ENCODE peak calls at places on chromosomes 4 and X, in eight cellular contexts. K is hypothalamus, Y is LoVo, T is HEK293T, N is lower leg skin, Z is fibroblast of lung, V is dermis blood vessel endothelial cell, Q is HT1080. A is an unnamed sample.

GRCh38 chrX:51955200-51955599 is 61.8 kb downstream of the MAGED1 start:
- DNase-seq in K (no peak), Y (no peak), T (no peak), N (no peak), Z (no peak), V (no peak), Q (peak), A (no peak)

GRCh38 chr4:19216495-19216894 is 1035.2 kb upstream of the SLIT2 start:
- DNase-seq in K (no peak), Y (no peak), T (no peak), N (no peak), Z (no peak), V (no peak), Q (no peak), A (no peak)

GRCh38 chr4:174254613-174255012 is 28.9 kb downstream of the FBXO8 start:
- DNase-seq in K (no peak), Y (no peak), T (no peak), N (no peak), Z (no peak), V (no peak), Q (no peak), A (no peak)

GRCh38 chr4:167897116-167897515 is 195.2 kb upstream of the ANXA10 start:
- DNase-seq in K (no peak), Y (peak), T (no peak), N (no peak), Z (peak), V (peak), Q (peak), A (no peak)

GRCh38 chr4:7263166-7263565 is 70.8 kb downstream of the SORCS2 start:
- DNase-seq in K (no peak), Y (no peak), T (no peak), N (no peak), Z (no peak), V (no peak), Q (no peak), A (no peak)

GRCh38 chrX:140776320-140776719 is 66.8 kb downstream of the LINC00632 start:
- DNase-seq in K (no peak), Y (no peak), T (no peak), N (no peak), Z (no peak), V (no peak), Q (no peak), A (no peak)

GRCh38 chr4:39255266-39255665 is 72.9 kb downstream of the WDR19 start:
- DNase-seq in K (no peak), Y (no peak), T (no peak), N (no peak), Z (peak), V (peak), Q (peak), A (peak)

GRCh38 chrX:92213781-92214180 is 434.6 kb downstream of the PCDH11X start:
- DNase-seq in K (no peak), Y (peak), T (no peak), N (no peak), Z (peak), V (no peak), Q (peak), A (no peak)

GRCh38 chrX:68835104-68835442 is 6.3 kb downstream of the EFNB1 start:
- DNase-seq in K (no peak), Y (no peak), T (no peak), N (no peak), Z (no peak), V (no peak), Q (no peak), A (no peak)

GRCh38 chr4:188341428-188341827 is 202.2 kb downstream of the TRIML1 start:
- DNase-seq in K (no peak), Y (no peak), T (no peak), N (no peak), Z (no peak), V (no peak), Q (no peak), A (no peak)

GRCh38 chrX:53284684-53285447 is 3.5 kb upstream of the IQSEC2 start:
- DNase-seq in K (no peak), Y (peak), T (peak), N (no peak), Z (peak), V (peak), Q (peak), A (peak)

GRCh38 chr4:150411527-150411926 is 170.4 kb upstream of the MAB21L2 start:
- DNase-seq in K (no peak), Y (no peak), T (no peak), N (no peak), Z (no peak), V (peak), Q (no peak), A (no peak)

GRCh38 chrX:133415276-133416105 is at the start of gene GPC4:
- DNase-seq in K (no peak), Y (peak), T (peak), N (peak), Z (peak), V (peak), Q (peak), A (peak)

GRCh38 chr4:169256856-169257756 is 13.7 kb downstream of the SH3RF1 start:
- DNase-seq in K (no peak), Y (no peak), T (no peak), N (no peak), Z (no peak), V (no peak), Q (no peak), A (no peak)

GRCh38 chr4:156388826-156389225 is 435.2 kb upstream of the CTSO start:
- DNase-seq in K (no peak), Y (no peak), T (no peak), N (no peak), Z (peak), V (no peak), Q (peak), A (no peak)

GRCh38 chrX:81708506-81708905 is 506.6 kb downstream of the SH3BGRL start:
- DNase-seq in K (no peak), Y (no peak), T (no peak), N (no peak), Z (no peak), V (no peak), Q (peak), A (no peak)

GRCh38 chr4:77818667-77819408 is at the start of gene CNOT6L:
- DNase-seq in K (peak), Y (peak), T (peak), N (peak), Z (peak), V (peak), Q (peak), A (peak)

GRCh38 chr4:121182296-121182695 is 18.2 kb upstream of the TNIP3 start:
- DNase-seq in K (no peak), Y (peak), T (no peak), N (no peak), Z (peak), V (peak), Q (peak), A (no peak)